ENCODE peak calls at places on chromosomes 6 and 20, in ten cellular contexts. N, P, X, Y, E, K, Z, B, V and J are unnamed samples.

GRCh38 chr6:53179961-53180651 is 31.5 kb upstream of the GCM1 start:
- DNase-seq in P (peak; percentile 22), K (no peak), Z (no peak), B (peak; percentile 97), V (peak; percentile 14), Y (peak; percentile 58), N (no peak), X (no peak), E (no peak), J (no peak)

GRCh38 chr20:1177680-1178079 is 7.1 kb downstream of the TMEM74B start:
- DNase-seq in B (peak; percentile 45), Z (no peak), Y (no peak), P (no peak), V (no peak), K (peak; percentile 5), E (no peak), N (no peak), X (no peak), J (no peak)

GRCh38 chr6:16766043-16766521 is 4.8 kb upstream of the ATXN1 start:
- DNase-seq in N (no peak), K (peak; percentile 94), V (no peak), E (no peak), X (no peak), Z (peak; percentile 77), B (peak; percentile 8), Y (no peak), P (no peak), J (no peak)

GRCh38 chr6:139777202-139777970 is 402.9 kb upstream of the CITED2 start:
- DNase-seq in Y (no peak), Z (no peak), E (no peak), N (no peak), B (no peak), V (no peak), K (no peak), X (no peak), P (no peak), J (no peak)

GRCh38 chr20:3871549-3872265 is 17.5 kb upstream of the PANK2 start:
- DNase-seq in B (no peak), P (no peak), Y (no peak), E (no peak), V (no peak), X (no peak), Z (no peak), N (no peak), K (no peak), J (no peak)

GRCh38 chr6:98335594-98335993 is 498.8 kb upstream of the POU3F2 start:
- DNase-seq in V (no peak), K (no peak), X (no peak), Z (no peak), Y (no peak), E (no peak), N (no peak), P (no peak), B (no peak), J (no peak)

GRCh38 chr20:18431206-18431605 is 35.6 kb downstream of the DZANK1 start:
- DNase-seq in X (no peak), Z (no peak), P (no peak), K (peak; percentile 7), Y (no peak), N (no peak), V (peak; percentile 70), B (no peak), E (no peak), J (no peak)

GRCh38 chr6:21384211-21384610 is 209.3 kb upstream of the SOX4 start:
- DNase-seq in Z (no peak), Y (no peak), K (no peak), P (no peak), B (no peak), V (peak; percentile 29), E (no peak), N (no peak), X (no peak), J (no peak)

GRCh38 chr6:131683479-131683878 is 17.7 kb downstream of the OR2A4 start:
- DNase-seq in X (no peak), E (no peak), N (no peak), V (no peak), K (no peak), P (no peak), Z (no peak), B (peak; percentile 32), Y (no peak), J (no peak)

GRCh38 chr6:6742535-6742934 is 154.0 kb downstream of the LY86 start:
- DNase-seq in Z (no peak), Y (no peak), X (no peak), B (no peak), E (no peak), N (no peak), P (no peak), K (no peak), V (no peak), J (no peak)

GRCh38 chr6:37074053-37074827 is 68.8 kb downstream of the FGD2 start:
- DNase-seq in V (no peak), B (peak; percentile 66), N (no peak), Y (no peak), E (no peak), K (no peak), P (no peak), X (no peak), Z (no peak), J (no peak)

GRCh38 chr20:44961868-44962267 is 1.7 kb upstream of the TOMM34 start:
- DNase-seq in Z (no peak), E (no peak), P (no peak), V (no peak), B (no peak), N (no peak), Y (no peak), X (no peak), K (peak; percentile 61), J (no peak)

GRCh38 chr6:84651583-84651982 is 112.8 kb downstream of the TBX18 start:
- DNase-seq in Z (no peak), E (no peak), P (no peak), V (no peak), X (no peak), B (no peak), N (no peak), Y (no peak), K (peak; percentile 8), J (no peak)

GRCh38 chr6:53361549-53362031 is 12.8 kb upstream of the ELOVL5 start:
- DNase-seq in P (no peak), E (peak; percentile 15), N (no peak), V (peak; percentile 100), Z (no peak), Y (no peak), B (peak; percentile 12), X (no peak), K (peak; percentile 77), J (peak; percentile 64)

GRCh38 chr6:107102414-107102805 is 12.9 kb downstream of the BEND3 start:
- DNase-seq in B (no peak), E (no peak), K (no peak), Y (no peak), V (no peak), N (no peak), Z (no peak), X (no peak), P (no peak), J (no peak)

GRCh38 chr6:166957087-166957804 is 896 bp upstream of the RNASET2 start:
- DNase-seq in Z (peak; percentile 7), E (no peak), P (no peak), N (no peak), V (peak; percentile 78), B (peak; percentile 82), K (peak; percentile 80), Y (peak; percentile 35), X (no peak), J (peak; percentile 41)

GRCh38 chr20:33679758-33680485 is 5.7 kb upstream of the NECAB3 start:
- DNase-seq in B (no peak), X (no peak), P (no peak), V (no peak), E (no peak), K (no peak), N (no peak), Y (no peak), Z (no peak), J (no peak)

GRCh38 chr20:33830371-33830770 is 19.2 kb downstream of the CHMP4B start:
- DNase-seq in X (no peak), K (no peak), P (no peak), Z (no peak), B (no peak), Y (no peak), E (no peak), V (no peak), N (no peak), J (no peak)

GRCh38 chr6:137049095-137049494 is 4.3 kb upstream of the IL20RA start:
- DNase-seq in Z (no peak), V (no peak), K (no peak), B (no peak), Y (no peak), X (no peak), E (no peak), N (no peak), P (no peak), J (no peak)

GRCh38 chr6:3457710-3458605 is 1.1 kb upstream of the SLC22A23 start:
- DNase-seq in K (peak; percentile 40), E (no peak), P (no peak), X (no peak), Y (peak; percentile 77), B (peak; percentile 92), Z (peak; percentile 29), N (no peak), V (peak; percentile 61), J (peak; percentile 6)

GRCh38 chr6:144289006-144289405 is 3.9 kb downstream of the UTRN start:
- DNase-seq in V (no peak), E (no peak), B (no peak), Z (no peak), P (no peak), X (no peak), N (no peak), Y (no peak), K (no peak), J (no peak)

GRCh38 chr6:96013531-96013930 is 2.2 kb upstream of the FUT9 start:
- DNase-seq in Z (no peak), X (no peak), Y (no peak), N (no peak), V (no peak), K (no peak), E (no peak), B (no peak), P (no peak), J (no peak)

GRCh38 chr6:90362273-90362672 is 65.6 kb upstream of the BACH2 start:
- DNase-seq in X (no peak), N (peak; percentile 30), E (no peak), B (no peak), P (peak; percentile 43), K (no peak), Y (no peak), V (no peak), Z (no peak), J (no peak)

GRCh38 chr20:53870426-53871199 is 199.8 kb downstream of the BCAS1 start:
- DNase-seq in E (no peak), X (no peak), Z (peak; percentile 38), P (no peak), V (no peak), B (peak; percentile 55), K (peak; percentile 21), N (no peak), Y (no peak), J (no peak)

GRCh38 chr6:2450546-2450945 is 205.1 kb upstream of the GMDS start:
- DNase-seq in N (no peak), B (peak; percentile 84), Y (peak; percentile 38), P (no peak), V (peak; percentile 79), K (peak; percentile 62), Z (peak; percentile 85), X (no peak), E (no peak), J (no peak)